ENCODE peak calls at places on chromosomes 16 and 17, in five cellular contexts. One of them, this sample, is unnamed. For H3K27me3, the result is how much of the 10 kb centered on the place peaks cover.

GRCh38 chr16:89043636-89044393 is 49.8 kb upstream of the ACSF3 start:
- DNase-seq in lung: no peak
- DNase-seq in uterus: no peak
- DNase-seq in gastrocnemius medialis: no peak
- DNase-seq in psoas muscle: no peak
- DNase-seq in this sample: no peak

GRCh38 chr17:62687997-62688396 is 60.5 kb downstream of the MRC2 start:
- DNase-seq in lung: no peak
- DNase-seq in uterus: no peak
- DNase-seq in gastrocnemius medialis: no peak
- DNase-seq in psoas muscle: peak
- DNase-seq in this sample: no peak

GRCh38 chr17:12041316-12041715 is 20.6 kb downstream of the MAP2K4 start:
- DNase-seq in lung: no peak
- DNase-seq in uterus: no peak
- DNase-seq in gastrocnemius medialis: no peak
- DNase-seq in psoas muscle: no peak
- DNase-seq in this sample: peak

GRCh38 chr17:64507418-64507766 is 615 bp downstream of the CEP95 start:
- DNase-seq in lung: no peak
- DNase-seq in uterus: peak
- DNase-seq in gastrocnemius medialis: no peak
- DNase-seq in psoas muscle: no peak
- DNase-seq in this sample: no peak

GRCh38 chr17:7843536-7844291 is 9.7 kb downstream of the KDM6B start:
- DNase-seq in lung: peak
- DNase-seq in uterus: peak
- DNase-seq in gastrocnemius medialis: peak
- DNase-seq in psoas muscle: peak
- DNase-seq in this sample: peak

GRCh38 chr16:27476240-27476639 is 73.5 kb downstream of the GTF3C1 start:
- DNase-seq in lung: no peak
- DNase-seq in uterus: no peak
- DNase-seq in gastrocnemius medialis: no peak
- DNase-seq in psoas muscle: no peak
- DNase-seq in this sample: no peak

GRCh38 chr16:89974860-89975259 is 26.3 kb downstream of the DEF8 start:
- DNase-seq in lung: no peak
- DNase-seq in uterus: no peak
- DNase-seq in gastrocnemius medialis: no peak
- DNase-seq in psoas muscle: no peak
- DNase-seq in this sample: no peak

GRCh38 chr17:50353600-50354195 is 7.8 kb downstream of the XYLT2 start:
- DNase-seq in lung: no peak
- DNase-seq in uterus: no peak
- DNase-seq in gastrocnemius medialis: peak
- DNase-seq in psoas muscle: no peak
- DNase-seq in this sample: no peak

GRCh38 chr16:69741519-69741918 is 13.2 kb downstream of the NOB1 start:
- DNase-seq in lung: no peak
- DNase-seq in uterus: no peak
- DNase-seq in gastrocnemius medialis: no peak
- DNase-seq in psoas muscle: no peak
- DNase-seq in this sample: no peak

GRCh38 chr16:67268136-67268579 is 11.2 kb upstream of the PLEKHG4 start:
- DNase-seq in lung: peak
- DNase-seq in uterus: no peak
- DNase-seq in gastrocnemius medialis: no peak
- DNase-seq in psoas muscle: peak
- DNase-seq in this sample: peak

GRCh38 chr17:16046966-16047365 is 47.3 kb downstream of the TTC19 start:
- DNase-seq in lung: no peak
- DNase-seq in uterus: no peak
- DNase-seq in gastrocnemius medialis: no peak
- DNase-seq in psoas muscle: no peak
- DNase-seq in this sample: no peak

GRCh38 chr16:24036614-24037013 is 200.8 kb downstream of the PRKCB start:
- DNase-seq in lung: peak
- DNase-seq in uterus: peak
- DNase-seq in gastrocnemius medialis: no peak
- DNase-seq in psoas muscle: no peak
- DNase-seq in this sample: no peak

GRCh38 chr16:66959645-66960177 is 1.4 kb upstream of the CES3 start:
- DNase-seq in lung: no peak
- DNase-seq in uterus: no peak
- DNase-seq in gastrocnemius medialis: peak
- DNase-seq in psoas muscle: peak
- DNase-seq in this sample: no peak

GRCh38 chr16:70805787-70806186 is 4.8 kb upstream of the VAC14 start:
- DNase-seq in lung: no peak
- DNase-seq in uterus: no peak
- DNase-seq in gastrocnemius medialis: no peak
- DNase-seq in psoas muscle: no peak
- DNase-seq in this sample: peak

GRCh38 chr16:23137256-23137655 is 12.0 kb downstream of the USP31 start:
- DNase-seq in lung: no peak
- DNase-seq in uterus: no peak
- DNase-seq in gastrocnemius medialis: no peak
- DNase-seq in psoas muscle: no peak
- DNase-seq in this sample: no peak

GRCh38 chr17:3888343-3889171 is 4.3 kb downstream of the CAMKK1 start:
- DNase-seq in lung: no peak
- DNase-seq in uterus: peak
- DNase-seq in gastrocnemius medialis: peak
- DNase-seq in psoas muscle: peak
- DNase-seq in this sample: peak

GRCh38 chr17:42198897-42199296 is 4.6 kb upstream of the GHDC start:
- DNase-seq in lung: no peak
- DNase-seq in uterus: no peak
- DNase-seq in gastrocnemius medialis: no peak
- DNase-seq in psoas muscle: no peak
- DNase-seq in this sample: no peak

GRCh38 chr16:24156777-24157176 is 99.4 kb upstream of the CACNG3 start:
- DNase-seq in lung: no peak
- DNase-seq in uterus: no peak
- DNase-seq in gastrocnemius medialis: no peak
- DNase-seq in psoas muscle: no peak
- DNase-seq in this sample: no peak

GRCh38 chr17:8753976-8754440 is 4.3 kb downstream of the SPDYE4 start:
- DNase-seq in lung: no peak
- DNase-seq in uterus: no peak
- DNase-seq in gastrocnemius medialis: no peak
- DNase-seq in psoas muscle: no peak
- DNase-seq in this sample: no peak

GRCh38 chr16:47699090-47699489 is 238.0 kb downstream of the PHKB start:
- DNase-seq in lung: no peak
- DNase-seq in uterus: no peak
- DNase-seq in gastrocnemius medialis: no peak
- DNase-seq in psoas muscle: no peak
- DNase-seq in this sample: no peak

GRCh38 chr17:282000-282911 is 70.4 kb downstream of the RPH3AL start:
- DNase-seq in lung: no peak
- DNase-seq in uterus: peak
- DNase-seq in gastrocnemius medialis: no peak
- DNase-seq in psoas muscle: no peak
- DNase-seq in this sample: no peak

GRCh38 chr17:65743313-65743665 is 181.8 kb upstream of the AXIN2 start:
- DNase-seq in lung: no peak
- DNase-seq in uterus: no peak
- DNase-seq in gastrocnemius medialis: no peak
- DNase-seq in psoas muscle: no peak
- DNase-seq in this sample: no peak

GRCh38 chr17:59443106-59443505 is 111.7 kb downstream of the YPEL2 start:
- DNase-seq in lung: no peak
- DNase-seq in uterus: no peak
- DNase-seq in gastrocnemius medialis: no peak
- DNase-seq in psoas muscle: no peak
- DNase-seq in this sample: no peak

GRCh38 chr16:21599994-21600773 is 807 bp downstream of the METTL9 start:
- DNase-seq in lung: no peak
- DNase-seq in uterus: no peak
- DNase-seq in gastrocnemius medialis: no peak
- DNase-seq in psoas muscle: no peak
- DNase-seq in this sample: no peak

GRCh38 chr17:46977750-46978488 is 1.1 kb downstream of the RPRML start:
- DNase-seq in lung: no peak
- DNase-seq in uterus: no peak
- DNase-seq in gastrocnemius medialis: no peak
- DNase-seq in psoas muscle: no peak
- DNase-seq in this sample: no peak

GRCh38 chr17:46978489-46979022 is 497 bp downstream of the RPRML start:
- DNase-seq in lung: no peak
- DNase-seq in uterus: no peak
- DNase-seq in gastrocnemius medialis: no peak
- DNase-seq in psoas muscle: no peak
- DNase-seq in this sample: no peak

GRCh38 chr17:46979023-46979870 is at the start of gene RPRML:
- DNase-seq in lung: no peak
- DNase-seq in uterus: no peak
- DNase-seq in gastrocnemius medialis: no peak
- DNase-seq in psoas muscle: peak
- DNase-seq in this sample: no peak

GRCh38 chr17:46976626-46977270 is 2.3 kb downstream of the RPRML start:
- DNase-seq in lung: no peak
- DNase-seq in uterus: no peak
- DNase-seq in gastrocnemius medialis: no peak
- DNase-seq in psoas muscle: no peak
- DNase-seq in this sample: no peak

GRCh38 chr17:46977348-46977747 is 1.7 kb downstream of the RPRML start:
- DNase-seq in lung: no peak
- DNase-seq in uterus: no peak
- DNase-seq in gastrocnemius medialis: no peak
- DNase-seq in psoas muscle: no peak
- DNase-seq in this sample: no peak
- H3K27ac ChIP-seq in lung: no peak
- H3K27ac ChIP-seq in uterus: no peak
- H3K27ac ChIP-seq in gastrocnemius medialis: no peak
- H3K27ac ChIP-seq in psoas muscle: no peak
- H3K27ac ChIP-seq in this sample: no peak

GRCh38 chr16:57890752-57891111 is 80.2 kb downstream of the CNGB1 start:
- DNase-seq in lung: no peak
- DNase-seq in uterus: no peak
- DNase-seq in gastrocnemius medialis: no peak
- DNase-seq in psoas muscle: no peak
- DNase-seq in this sample: no peak

GRCh38 chr16:57889111-57889510 is 81.8 kb downstream of the CNGB1 start:
- DNase-seq in lung: no peak
- DNase-seq in uterus: no peak
- DNase-seq in gastrocnemius medialis: no peak
- DNase-seq in psoas muscle: no peak
- DNase-seq in this sample: no peak

GRCh38 chr16:57892041-57892440 is 78.9 kb downstream of the CNGB1 start:
- DNase-seq in lung: no peak
- DNase-seq in uterus: no peak
- DNase-seq in gastrocnemius medialis: no peak
- DNase-seq in psoas muscle: no peak
- DNase-seq in this sample: no peak

GRCh38 chr16:57889522-57889921 is 81.4 kb downstream of the CNGB1 start:
- DNase-seq in lung: no peak
- DNase-seq in uterus: no peak
- DNase-seq in gastrocnemius medialis: no peak
- DNase-seq in psoas muscle: no peak
- DNase-seq in this sample: no peak

GRCh38 chr16:57889960-57890751 is 80.8 kb downstream of the CNGB1 start:
- DNase-seq in lung: no peak
- DNase-seq in uterus: no peak
- DNase-seq in gastrocnemius medialis: no peak
- DNase-seq in psoas muscle: no peak
- DNase-seq in this sample: no peak
- H3K4me3 ChIP-seq in lung: no peak
- H3K4me3 ChIP-seq in uterus: no peak
- H3K4me3 ChIP-seq in gastrocnemius medialis: no peak
- H3K4me3 ChIP-seq in psoas muscle: no peak
- H3K4me3 ChIP-seq in this sample: no peak

DNA sequence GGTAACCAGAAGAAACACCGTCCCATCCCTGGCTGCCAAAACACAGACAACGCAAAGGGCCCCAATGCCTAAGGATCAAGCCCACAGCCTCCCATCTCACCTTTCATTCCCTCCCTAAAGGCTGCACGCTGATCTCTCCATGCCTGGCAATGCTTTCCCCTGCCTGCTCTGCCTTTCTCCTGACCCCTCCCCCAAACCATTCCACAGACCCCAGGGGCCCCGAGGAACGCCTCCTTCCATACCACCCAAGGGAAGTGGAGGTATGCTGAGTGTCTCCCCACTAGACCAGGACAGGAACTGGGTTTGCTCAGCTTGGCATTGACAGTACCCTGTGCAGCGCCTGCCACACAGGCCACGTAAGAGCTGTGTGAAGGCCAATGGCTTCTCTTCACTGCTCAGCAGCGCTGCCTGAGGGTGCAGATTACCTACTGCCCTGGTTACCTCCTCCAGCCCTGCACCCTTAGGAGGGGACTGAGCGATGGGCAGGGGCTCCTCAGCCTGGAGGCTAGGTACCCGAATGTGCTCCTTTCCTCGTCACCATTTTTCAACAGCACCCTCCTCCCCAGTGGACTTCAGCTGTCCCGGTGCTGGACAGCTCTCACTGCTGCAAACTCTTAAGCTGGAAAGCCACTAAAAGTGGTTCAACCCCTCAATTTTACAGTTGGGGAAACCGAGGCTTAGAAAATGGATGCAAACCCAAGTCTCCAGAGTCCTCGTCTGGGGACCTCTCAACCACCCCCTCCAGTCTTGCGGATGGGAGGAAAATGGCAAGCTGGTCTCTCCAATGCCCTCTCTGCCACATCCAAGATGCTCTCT is 45.0 kb downstream of the SRCIN1 start:
- DNase-seq in lung: no peak
- DNase-seq in uterus: no peak
- DNase-seq in gastrocnemius medialis: no peak
- DNase-seq in psoas muscle: no peak
- DNase-seq in this sample: no peak
- H3K27me3 ChIP-seq in lung: under half
- H3K27me3 ChIP-seq in uterus: under half
- H3K27me3 ChIP-seq in gastrocnemius medialis: half or more
- H3K27me3 ChIP-seq in psoas muscle: half or more
- H3K27me3 ChIP-seq in this sample: half or more

DNA sequence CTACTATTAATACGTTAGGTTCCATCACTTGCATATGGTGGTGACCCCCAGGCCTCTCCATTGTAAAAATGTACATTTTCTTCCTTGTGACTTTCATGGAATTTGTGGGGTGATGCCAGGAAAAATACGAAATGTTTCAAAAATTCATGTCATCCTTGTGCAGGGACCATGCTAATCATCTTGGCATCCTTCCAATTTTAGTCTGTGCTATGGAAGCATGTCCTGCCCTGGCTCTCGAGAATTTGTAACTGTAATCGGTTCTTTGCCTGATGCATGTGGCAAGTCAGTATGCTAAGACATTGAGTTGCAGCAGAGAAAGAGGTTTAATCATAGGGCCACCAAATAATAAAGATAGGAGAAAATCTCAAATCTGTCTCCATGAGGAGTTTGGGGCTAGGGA is 14.3 kb upstream of the GINS3 start:
- DNase-seq in lung: no peak
- DNase-seq in uterus: no peak
- DNase-seq in gastrocnemius medialis: no peak
- DNase-seq in psoas muscle: no peak
- DNase-seq in this sample: no peak
- H3K27ac ChIP-seq in lung: no peak
- H3K27ac ChIP-seq in uterus: no peak
- H3K27ac ChIP-seq in gastrocnemius medialis: no peak
- H3K27ac ChIP-seq in psoas muscle: no peak
- H3K27ac ChIP-seq in this sample: no peak

This sample was measured in AG04450.